ENCODE peak calls at places on chromosome 17, in nine cellular contexts. P is activated gamma-delta T cell; J is naive thymus-derived CD4-positive, alpha-beta T cell; D is heart left ventricle; B is stimulated activated CD4-positive, alpha-beta T cell treated with anti-CD3 and anti-CD28 coated beads, Interleukin-2, amount 100 ng/mL, for 24 hours; X is HT-29; T is iPS DF 6.9; K is activated CD4-positive, alpha-beta T cell treated with anti-CD3 and anti-CD28 coated beads, Interleukin-2, amount 10 ng/mL, durations not matched to agents 7 days and 5 days; A is T-cell. H is an unnamed sample.
A peak's percentile ranks its signal among the peaks of the same experiment; 100 is the strongest.

GRCh38 chr17:66964930-66965800 is 658 bp downstream of the CACNG4 start:
- DNase-seq in P (no peak), J (no peak), D (no peak), B (peak; percentile 58), X (peak; percentile 49), T (no peak), K (peak; percentile 24), A (no peak), H (peak; percentile 30)

GRCh38 chr17:61812747-61813146 is 50.6 kb downstream of the BRIP1 start:
- DNase-seq in P (no peak), J (no peak), D (no peak), B (no peak), X (no peak), T (no peak), K (no peak), A (no peak), H (no peak)

GRCh38 chr17:17351901-17352781 is 49.0 kb downstream of the NT5M start:
- DNase-seq in P (no peak), J (no peak), D (peak; percentile 87), B (no peak), X (peak; percentile 12), T (no peak), K (no peak), A (no peak), H (no peak)

GRCh38 chr17:77785526-77785925 is 173.0 kb upstream of the TNRC6C start:
- DNase-seq in P (no peak), J (no peak), D (no peak), B (no peak), X (no peak), T (no peak), K (no peak), A (no peak), H (no peak)

GRCh38 chr17:78737332-78737731 is 44.7 kb downstream of the CYTH1 start:
- DNase-seq in P (no peak), J (no peak), D (no peak), B (no peak), X (peak; percentile 26), T (no peak), K (no peak), A (no peak), H (no peak)

GRCh38 chr17:33981713-33982601 is 273.1 kb upstream of the CCL2 start:
- DNase-seq in P (no peak), J (no peak), D (no peak), B (no peak), X (no peak), T (no peak), K (no peak), A (no peak), H (no peak)

GRCh38 chr17:73950515-73950914 is 253.0 kb upstream of the RPL38 start:
- DNase-seq in P (no peak), J (no peak), D (no peak), B (no peak), X (no peak), T (no peak), K (no peak), A (no peak), H (no peak)

GRCh38 chr17:43316522-43317142 is 82.2 kb upstream of the ARL4D start:
- DNase-seq in P (no peak), J (no peak), D (no peak), B (no peak), X (no peak), T (no peak), K (peak; percentile 31), A (no peak), H (peak; percentile 48)

GRCh38 chr17:78644259-78644658 is 67.1 kb upstream of the DNAH17 start:
- DNase-seq in P (no peak), J (no peak), D (no peak), B (no peak), X (no peak), T (no peak), K (no peak), A (no peak), H (no peak)

GRCh38 chr17:78358538-78359215 is 1.2 kb downstream of the SOCS3 start:
- DNase-seq in P (no peak), J (no peak), D (no peak), B (no peak), X (no peak), T (no peak), K (no peak), A (no peak), H (no peak)

GRCh38 chr17:4420692-4421131 is 13.0 kb upstream of the SPNS3 start:
- DNase-seq in P (no peak), J (peak; percentile 75), D (peak; percentile 43), B (peak; percentile 46), X (peak; percentile 79), T (peak; percentile 77), K (peak; percentile 80), A (peak; percentile 53), H (peak; percentile 46)

GRCh38 chr17:81635431-81635830 is 1.5 kb downstream of the NPLOC4 start:
- DNase-seq in P (no peak), J (no peak), D (no peak), B (no peak), X (peak; percentile 58), T (no peak), K (no peak), A (no peak), H (no peak)

GRCh38 chr17:76240461-76241204 is at the start of gene RNF157:
- DNase-seq in P (peak; percentile 67), J (peak; percentile 69), D (peak; percentile 63), B (peak; percentile 67), X (no peak), T (no peak), K (peak; percentile 68), A (peak; percentile 44), H (peak; percentile 74)

GRCh38 chr17:7853693-7854043 is 1.2 kb upstream of the TMEM88 start:
- DNase-seq in P (no peak), J (no peak), D (no peak), B (no peak), X (no peak), T (no peak), K (no peak), A (no peak), H (no peak)

GRCh38 chr17:2410951-2411350 is 10.1 kb upstream of the MNT start:
- DNase-seq in P (no peak), J (no peak), D (no peak), B (no peak), X (no peak), T (no peak), K (no peak), A (no peak), H (no peak)

GRCh38 chr17:40648326-40648968 is 829 bp upstream of the SMARCE1 start:
- DNase-seq in P (no peak), J (no peak), D (no peak), B (no peak), X (peak; percentile 71), T (no peak), K (no peak), A (no peak), H (no peak)

GRCh38 chr17:5283531-5284315 is 1.6 kb downstream of the RABEP1 start:
- DNase-seq in P (no peak), J (no peak), D (no peak), B (no peak), X (no peak), T (no peak), K (no peak), A (no peak), H (no peak)

GRCh38 chr17:17227608-17228520 is 9.1 kb downstream of the FLCN start:
- DNase-seq in P (no peak), J (no peak), D (peak; percentile 84), B (no peak), X (no peak), T (no peak), K (no peak), A (no peak), H (no peak)

GRCh38 chr17:8746501-8747236 is 2.0 kb upstream of the CCDC42 start:
- DNase-seq in P (no peak), J (no peak), D (no peak), B (no peak), X (no peak), T (peak; percentile 11), K (no peak), A (no peak), H (no peak)

H was measured in activated naive CD8-positive, alpha-beta T cell treated with anti-CD3 and anti-CD28 coated beads for 36 hours.